ENCODE peak calls at places on chromosomes 13 and 19, in four cellular contexts. One of them, this sample, is unnamed.

GRCh38 chr19:23800281-23800680 is 41.6 kb upstream of the ZNF681 start:
- DNase-seq in nephron progenitor cell: no peak
- DNase-seq in left ventricle myocardium inferior: no peak
- DNase-seq in cardiac fibroblast: no peak
- DNase-seq in this sample: no peak

GRCh38 chr19:20478936-20479335 is 86.6 kb downstream of the ZNF737 start:
- DNase-seq in cardiac fibroblast: no peak
- DNase-seq in left ventricle myocardium inferior: no peak
- DNase-seq in nephron progenitor cell: no peak
- DNase-seq in this sample: peak; percentile 3

GRCh38 chr19:10872551-10873107 is 1.3 kb downstream of the CARM1 start:
- DNase-seq in left ventricle myocardium inferior: no peak
- DNase-seq in cardiac fibroblast: no peak
- DNase-seq in nephron progenitor cell: no peak
- DNase-seq in this sample: no peak

GRCh38 chr13:29771247-29771646 is 79.2 kb downstream of the UBL3 start:
- DNase-seq in nephron progenitor cell: no peak
- DNase-seq in left ventricle myocardium inferior: no peak
- DNase-seq in cardiac fibroblast: peak; percentile 53
- DNase-seq in this sample: no peak

GRCh38 chr19:1794424-1795185 is 17.5 kb downstream of the ATP8B3 start:
- DNase-seq in cardiac fibroblast: no peak
- DNase-seq in nephron progenitor cell: no peak
- DNase-seq in left ventricle myocardium inferior: no peak
- DNase-seq in this sample: no peak

GRCh38 chr19:1001538-1002166 is 1.4 kb downstream of the GRIN3B start:
- DNase-seq in nephron progenitor cell: peak; percentile 82
- DNase-seq in left ventricle myocardium inferior: no peak
- DNase-seq in cardiac fibroblast: peak; percentile 38
- DNase-seq in this sample: peak; percentile 70

GRCh38 chr19:31675187-31675913 is 326.1 kb upstream of the TSHZ3 start:
- DNase-seq in cardiac fibroblast: peak; percentile 46
- DNase-seq in nephron progenitor cell: no peak
- DNase-seq in left ventricle myocardium inferior: no peak
- DNase-seq in this sample: peak; percentile 36

GRCh38 chr19:29702161-29702957 is 12.7 kb downstream of the C19orf12 start:
- DNase-seq in cardiac fibroblast: no peak
- DNase-seq in left ventricle myocardium inferior: no peak
- DNase-seq in nephron progenitor cell: no peak
- DNase-seq in this sample: no peak

GRCh38 chr19:57664269-57665127 is 4.2 kb upstream of the ZSCAN4 start:
- DNase-seq in nephron progenitor cell: peak; percentile 82
- DNase-seq in left ventricle myocardium inferior: peak; percentile 66
- DNase-seq in cardiac fibroblast: peak; percentile 76
- DNase-seq in this sample: peak; percentile 83

GRCh38 chr13:31421756-31422155 is 222.0 kb downstream of the B3GLCT start:
- DNase-seq in cardiac fibroblast: no peak
- DNase-seq in nephron progenitor cell: no peak
- DNase-seq in left ventricle myocardium inferior: no peak
- DNase-seq in this sample: no peak

GRCh38 chr13:114054269-114054668 is 78.2 kb downstream of the RASA3 start:
- DNase-seq in left ventricle myocardium inferior: no peak
- DNase-seq in nephron progenitor cell: peak; percentile 35
- DNase-seq in cardiac fibroblast: no peak
- DNase-seq in this sample: no peak

GRCh38 chr13:34913040-34913439 is 29.0 kb upstream of the NBEA start:
- DNase-seq in cardiac fibroblast: peak; percentile 15
- DNase-seq in nephron progenitor cell: peak; percentile 53
- DNase-seq in left ventricle myocardium inferior: no peak
- DNase-seq in this sample: peak; percentile 14

GRCh38 chr13:30889196-30889690 is 16.8 kb upstream of the MEDAG start:
- DNase-seq in cardiac fibroblast: no peak
- DNase-seq in nephron progenitor cell: no peak
- DNase-seq in left ventricle myocardium inferior: no peak
- DNase-seq in this sample: no peak

This sample was measured in SJCRH30.